ENCODE peak calls at places on chromosomes 7 and 10, in eight cellular contexts. U is left lung; L is CD8-positive, alpha-beta memory T cell; S is tibial artery; W is hepatocyte; V is psoas muscle; T is mesendoderm; M is caudate nucleus. F is an unnamed sample.

GRCh38 chr7:50718876-50719275 is 63.8 kb downstream of the GRB10 start:
- DNase-seq in U (no peak), L (no peak), S (no peak), W (no peak), V (no peak), T (no peak), M (no peak), F (no peak)

GRCh38 chr7:117666019-117666418 is 186.2 kb downstream of the CFTR start:
- DNase-seq in U (no peak), L (no peak), S (no peak), W (no peak), V (no peak), T (no peak), M (no peak), F (no peak)

GRCh38 chr10:119706521-119707278 is 19.1 kb upstream of the INPP5F start:
- DNase-seq in U (no peak), L (no peak), S (no peak), W (no peak), V (no peak), T (no peak), M (no peak), F (no peak)

GRCh38 chr7:155796381-155797261 is 15.6 kb downstream of the SHH start:
- DNase-seq in U (peak), L (peak), S (no peak), W (peak), V (peak), T (peak), M (peak), F (no peak)

GRCh38 chr7:27952393-27953290 is 212.7 kb downstream of the TAX1BP1 start:
- DNase-seq in U (no peak), L (no peak), S (no peak), W (no peak), V (no peak), T (no peak), M (no peak), F (no peak)

GRCh38 chr7:94393251-94393758 is 1.4 kb upstream of the COL1A2 start:
- DNase-seq in U (no peak), L (no peak), S (peak), W (peak), V (peak), T (peak), M (no peak), F (no peak)

GRCh38 chr7:90210475-90210874 is 1.1 kb upstream of the STEAP2 start:
- DNase-seq in U (no peak), L (no peak), S (no peak), W (no peak), V (no peak), T (no peak), M (no peak), F (no peak)

GRCh38 chr7:36036590-36036989 is 116.5 kb upstream of the EEPD1 start:
- DNase-seq in U (no peak), L (no peak), S (no peak), W (no peak), V (no peak), T (peak), M (no peak), F (no peak)

GRCh38 chr10:28875535-28876208 is 198.4 kb downstream of the BAMBI start:
- DNase-seq in U (no peak), L (no peak), S (no peak), W (peak), V (no peak), T (peak), M (no peak), F (no peak)

GRCh38 chr7:128827971-128828711 is 2.1 kb upstream of the FLNC start:
- DNase-seq in U (no peak), L (no peak), S (peak), W (peak), V (peak), T (peak), M (no peak), F (no peak)

GRCh38 chr10:101649530-101650085 is 45.4 kb downstream of the FBXW4 start:
- DNase-seq in U (no peak), L (no peak), S (no peak), W (no peak), V (no peak), T (no peak), M (no peak), F (no peak)

GRCh38 chr7:2237109-2237602 is 4.4 kb upstream of the MAD1L1 start:
- DNase-seq in U (no peak), L (no peak), S (no peak), W (no peak), V (no peak), T (no peak), M (no peak), F (no peak)

GRCh38 chr7:100975391-100975821 is 6.0 kb downstream of the MUC12 start:
- DNase-seq in U (no peak), L (no peak), S (no peak), W (no peak), V (no peak), T (no peak), M (no peak), F (no peak)

GRCh38 chr7:29859491-29860180 is 53.3 kb downstream of the WIPF3 start:
- DNase-seq in U (no peak), L (no peak), S (no peak), W (no peak), V (no peak), T (no peak), M (no peak), F (no peak)

GRCh38 chr10:124696446-124697392 is 47.5 kb downstream of the FAM53B start:
- DNase-seq in U (no peak), L (peak), S (no peak), W (no peak), V (peak), T (no peak), M (no peak), F (no peak)

GRCh38 chr7:158774916-158775315 is 54.4 kb downstream of the ESYT2 start:
- DNase-seq in U (no peak), L (no peak), S (no peak), W (no peak), V (no peak), T (no peak), M (no peak), F (no peak)

GRCh38 chr7:36795451-36796021 is 71.2 kb upstream of the AOAH start:
- DNase-seq in U (no peak), L (no peak), S (no peak), W (peak), V (no peak), T (no peak), M (no peak), F (no peak)

GRCh38 chr7:110418651-110419270 is 672.2 kb upstream of the LRRN3 start:
- DNase-seq in U (no peak), L (no peak), S (no peak), W (no peak), V (no peak), T (peak), M (no peak), F (no peak)

GRCh38 chr10:75115137-75115536 is 3.7 kb downstream of the SAMD8 start:
- DNase-seq in U (no peak), L (no peak), S (no peak), W (no peak), V (no peak), T (no peak), M (no peak), F (no peak)

GRCh38 chr7:126659124-126659523 is 593.6 kb downstream of the GRM8 start:
- DNase-seq in U (no peak), L (no peak), S (no peak), W (no peak), V (no peak), T (no peak), M (no peak), F (no peak)

DNA sequence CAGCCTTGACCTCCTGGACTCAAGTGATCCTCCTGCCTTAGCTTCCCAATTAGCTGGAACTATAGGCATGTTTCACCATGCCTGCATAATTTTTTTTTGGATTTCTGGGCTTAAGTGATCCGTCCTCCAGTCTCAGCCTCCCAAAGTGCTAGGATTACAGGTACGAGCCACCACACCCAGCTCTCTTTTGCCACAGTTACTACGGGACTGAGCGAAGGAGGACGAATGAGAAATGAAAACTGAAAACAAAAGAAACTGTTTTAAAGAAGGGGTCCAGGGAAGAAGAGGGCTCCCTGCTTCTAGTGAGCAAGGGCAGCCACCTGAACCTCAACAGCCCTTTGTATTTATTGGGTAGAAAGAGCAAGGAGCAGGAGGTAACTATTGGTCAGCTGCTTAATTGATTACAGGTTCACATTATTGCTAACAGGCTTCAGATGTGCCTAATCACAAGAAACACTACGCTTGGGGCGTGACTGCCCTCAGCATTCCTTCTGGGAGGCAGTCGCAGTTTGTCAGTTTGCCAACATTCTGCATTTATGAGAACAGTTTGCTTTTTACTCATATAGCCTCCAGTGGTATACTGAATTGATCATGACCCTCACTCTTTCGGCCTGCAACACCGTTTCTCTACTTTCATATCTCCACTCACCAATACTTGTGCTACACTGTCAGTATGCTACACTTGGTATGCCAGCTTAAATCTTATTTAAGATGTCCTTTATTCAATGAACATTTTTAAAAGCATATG is 676.8 kb downstream of the DNAJB9 start:
- DNase-seq in U (no peak), L (no peak), S (no peak), W (no peak), V (no peak), T (no peak), M (no peak), F (no peak)
- H3K27ac ChIP-seq in U (no peak), L (no peak), S (no peak), W (no peak), V (no peak), T (no peak), M (no peak), F (no peak)

GRCh38 chr7:122679813-122680212 is 19.1 kb downstream of the RNF133 start:
- DNase-seq in U (no peak), L (no peak), S (no peak), W (no peak), V (no peak), T (no peak), M (no peak), F (no peak)
- H3K27ac ChIP-seq in U (peak), L (no peak), S (no peak), W (peak), V (no peak), T (no peak), M (no peak), F (no peak)

DNA sequence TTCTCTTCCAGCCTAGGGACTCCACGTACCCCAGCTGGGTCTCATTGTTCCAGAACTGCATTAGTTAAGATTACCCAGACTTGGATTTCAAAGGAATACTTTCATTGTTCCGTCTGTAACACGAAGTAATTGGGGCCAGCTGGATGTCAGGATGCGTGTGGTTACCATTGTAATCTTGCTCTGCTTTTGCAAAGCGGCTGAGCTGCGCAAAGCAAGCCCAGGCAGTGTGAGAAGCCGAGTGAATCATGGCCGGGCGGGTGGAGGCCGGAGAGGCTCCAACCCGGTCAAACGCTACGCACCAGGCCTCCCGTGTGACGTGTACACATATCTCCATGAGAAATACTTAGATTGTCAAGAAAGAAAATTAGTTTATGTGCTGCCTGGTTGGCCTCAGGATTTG is 21.0 kb downstream of the LRRC17 start:
- DNase-seq in U (peak), L (no peak), S (peak), W (peak), V (no peak), T (peak), M (no peak), F (peak)
- H3K27ac ChIP-seq in U (no peak), L (no peak), S (no peak), W (peak), V (no peak), T (peak), M (no peak), F (no peak)

GRCh38 chr7:41869596-41869995 is 166.7 kb upstream of the INHBA start:
- DNase-seq in U (no peak), L (no peak), S (no peak), W (no peak), V (no peak), T (no peak), M (no peak), F (no peak)

GRCh38 chr7:41869091-41869490 is 166.2 kb upstream of the INHBA start:
- DNase-seq in U (no peak), L (no peak), S (no peak), W (no peak), V (no peak), T (no peak), M (no peak), F (no peak)

GRCh38 chr7:41872951-41873350 is 170.1 kb upstream of the INHBA start:
- DNase-seq in U (no peak), L (no peak), S (no peak), W (no peak), V (no peak), T (no peak), M (no peak), F (no peak)

GRCh38 chr7:41870017-41870416 is 167.1 kb upstream of the INHBA start:
- DNase-seq in U (no peak), L (no peak), S (no peak), W (no peak), V (no peak), T (no peak), M (no peak), F (no peak)

DNA sequence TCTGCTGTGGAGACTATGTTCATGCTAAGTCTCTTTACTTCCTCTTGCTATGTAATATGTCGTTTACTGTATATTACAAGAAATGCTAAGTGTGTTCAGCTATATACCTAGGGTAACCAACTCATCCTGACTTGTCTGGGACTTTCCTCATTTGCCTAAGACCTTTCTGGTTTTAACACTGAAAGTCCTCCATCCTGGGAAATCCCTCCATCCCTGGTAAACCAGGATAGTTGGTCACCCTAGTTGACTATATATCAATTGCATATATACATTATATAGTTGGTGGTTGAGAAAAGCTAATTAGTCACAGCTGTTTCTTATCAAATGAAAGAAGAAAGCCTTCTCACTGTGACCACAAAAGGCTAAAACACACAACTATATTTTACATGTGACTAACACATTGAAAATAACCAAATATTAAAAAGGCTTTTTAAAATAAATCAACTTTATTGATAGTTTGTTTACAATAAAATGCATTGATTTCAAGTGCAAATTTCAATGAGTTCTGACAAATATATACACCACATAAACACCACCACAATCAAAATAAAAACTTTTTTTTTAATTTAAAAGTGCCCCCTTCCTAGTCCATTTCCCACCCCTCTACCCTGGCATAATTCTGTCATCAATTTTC is 167.7 kb upstream of the INHBA start:
- DNase-seq in U (no peak), L (no peak), S (no peak), W (no peak), V (no peak), T (no peak), M (no peak), F (no peak)
- H3K27ac ChIP-seq in U (peak), L (no peak), S (peak), W (no peak), V (no peak), T (no peak), M (no peak), F (no peak)